ENCODE peak calls at places on chromosomes 6 and 20, in eight cellular contexts. U is tibial artery, O is endothelial cell, F is psoas muscle, Q is BE2C, A is GM13976, R is BJ, M is cardiac muscle cell. N is an unnamed sample.

GRCh38 chr20:56885521-56885920 is 256.4 kb downstream of the TFAP2C start:
- DNase-seq in R (no peak), O (no peak), A (no peak), F (no peak), Q (no peak), U (no peak), M (no peak), N (no peak)

GRCh38 chr6:73666393-73666792 is 12.6 kb upstream of the SLC17A5 start:
- DNase-seq in A (no peak), U (no peak), R (no peak), M (peak), F (no peak), O (no peak), Q (no peak), N (no peak)

GRCh38 chr6:88177961-88178464 is 11.9 kb upstream of the CNR1 start:
- DNase-seq in M (peak), A (peak), F (no peak), O (no peak), Q (no peak), R (no peak), U (no peak), N (peak)

GRCh38 chr6:13635948-13636658 is 21.0 kb downstream of the NOL7 start:
- DNase-seq in U (no peak), Q (no peak), M (no peak), A (no peak), O (no peak), R (no peak), F (no peak), N (peak)

GRCh38 chr20:1154734-1155133 is 30.0 kb downstream of the TMEM74B start:
- DNase-seq in M (no peak), R (no peak), O (no peak), Q (no peak), F (no peak), U (no peak), A (no peak), N (no peak)

GRCh38 chr6:168583126-168583525 is 142.1 kb downstream of the SMOC2 start:
- DNase-seq in F (no peak), Q (no peak), U (peak), R (no peak), M (no peak), A (no peak), O (no peak), N (no peak)

GRCh38 chr20:41249781-41250281 is 67.7 kb downstream of the ZHX3 start:
- DNase-seq in R (no peak), F (no peak), U (no peak), A (no peak), O (peak), Q (peak), M (peak), N (peak)

GRCh38 chr6:162491637-162492036 is 235.9 kb downstream of the PRKN start:
- DNase-seq in Q (no peak), M (no peak), U (no peak), O (no peak), R (no peak), F (no peak), A (no peak), N (no peak)

DNA sequence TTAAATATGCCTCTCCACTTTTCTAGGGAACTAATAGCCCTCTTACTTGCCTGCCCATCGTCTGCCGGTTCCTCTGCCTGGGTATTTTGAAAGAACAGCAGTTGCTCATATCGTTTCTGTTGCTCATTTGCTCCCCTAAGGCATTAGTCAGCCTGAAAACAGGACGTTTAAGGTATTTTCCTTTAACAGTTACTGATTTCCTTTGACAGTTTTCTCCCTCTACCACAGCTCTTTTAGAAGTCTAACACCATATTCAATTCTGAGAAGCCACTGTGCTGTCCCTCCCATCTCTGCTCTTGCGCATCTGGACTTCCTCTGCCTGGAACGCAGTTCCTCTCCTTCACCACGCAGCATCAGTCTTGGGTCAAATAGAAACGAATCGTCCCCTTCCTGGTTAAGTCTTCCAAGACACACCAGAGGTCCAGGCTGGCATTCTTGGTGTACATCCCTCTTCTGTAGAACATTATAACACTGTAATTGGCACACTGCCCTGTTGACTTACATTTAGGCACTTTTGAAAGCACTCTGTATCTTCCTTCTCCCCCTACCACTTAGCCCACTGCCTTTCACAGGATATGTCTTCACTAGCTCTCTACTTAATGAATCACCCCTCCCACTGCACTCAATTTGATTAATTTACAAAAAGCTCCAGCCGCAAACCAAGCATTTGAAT is 141.0 kb upstream of the CARMIL1 start:
- DNase-seq in M (peak), F (peak), R (peak), Q (no peak), A (peak), O (no peak), U (peak), N (peak)
- TF ChIP-seq CTCF in M (peak), F (peak), R (peak), Q (no peak), A (no peak), O (no peak), U (peak), N (peak)

DNA sequence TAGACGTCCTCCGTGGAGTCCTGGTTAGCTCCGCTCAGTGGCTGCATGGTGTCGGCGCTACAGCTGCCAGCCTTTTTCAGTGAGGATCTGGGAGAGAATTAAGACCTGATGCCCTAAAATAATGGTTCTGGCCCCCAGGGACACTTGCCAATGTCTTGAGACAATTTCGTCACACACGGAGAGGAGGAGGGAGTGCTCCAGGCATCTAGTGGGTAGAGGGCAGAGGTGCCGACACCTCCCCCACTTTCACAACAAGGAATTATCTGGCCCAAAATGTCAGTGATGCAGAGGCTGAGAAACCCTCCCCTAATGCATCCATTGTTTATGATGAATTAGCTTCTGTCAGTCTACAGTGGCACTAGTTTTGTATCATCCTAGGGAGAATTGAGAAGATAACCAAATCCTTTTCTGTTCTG is 24.4 kb downstream of the TMEM181 start:
- DNase-seq in M (peak), F (no peak), O (no peak), U (no peak), R (no peak), A (no peak), Q (no peak), N (no peak)
- TF ChIP-seq CTCF in M (no peak), F (no peak), O (no peak), U (no peak), R (no peak), A (no peak), Q (no peak), N (no peak)

DNA sequence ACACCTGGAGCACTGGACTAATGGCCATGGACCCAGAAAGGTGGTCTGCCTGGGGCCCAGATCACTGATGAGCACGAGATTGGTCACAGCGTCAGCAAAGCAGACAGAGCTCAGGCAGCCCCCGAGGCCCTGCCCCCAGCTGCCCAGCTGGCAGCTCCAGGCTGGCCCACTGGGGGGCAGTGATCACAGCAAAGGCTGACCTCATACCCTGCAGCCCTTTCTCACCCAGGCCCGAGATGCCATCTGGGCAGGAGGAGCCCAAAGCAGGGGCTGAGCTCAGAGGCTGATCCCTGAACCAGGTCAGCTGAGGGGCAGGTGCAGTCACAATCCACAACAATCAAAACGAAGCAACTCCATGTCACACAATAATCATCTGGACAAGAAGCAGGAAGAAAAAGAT is 4.1 kb downstream of the MAP1LC3A start:
- DNase-seq in R (no peak), M (peak), O (peak), U (no peak), A (no peak), Q (peak), F (no peak), N (no peak)
- TF ChIP-seq CTCF in R (peak), M (peak), O (peak), U (peak), A (no peak), Q (peak), F (peak), N (no peak)

DNA sequence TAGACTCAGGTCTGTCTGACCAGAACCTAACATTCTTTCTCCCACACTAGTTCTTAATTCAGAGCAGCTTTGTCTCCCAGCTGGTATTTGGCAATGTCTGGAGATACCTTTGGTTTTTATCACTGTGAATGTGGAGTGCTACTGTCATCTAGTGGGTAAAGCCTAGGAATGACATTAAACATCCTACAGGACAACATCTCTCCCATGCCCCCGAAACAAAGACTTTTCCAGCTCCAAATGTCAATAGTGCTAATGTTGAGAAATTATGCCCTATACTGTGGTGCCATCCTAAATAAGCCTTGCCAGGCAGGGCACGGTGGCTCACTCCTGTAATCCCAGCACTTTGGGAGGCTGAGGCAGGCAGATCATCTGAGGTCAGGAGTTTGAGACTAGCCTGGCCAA is 4.2 kb upstream of the TTPAL start:
- DNase-seq in U (no peak), Q (no peak), O (no peak), F (no peak), M (peak), R (peak), A (no peak), N (peak)
- TF ChIP-seq CTCF in U (no peak), Q (peak), O (no peak), F (peak), M (peak), R (peak), A (no peak), N (peak)

GRCh38 chr20:15867017-15867416 is 706.2 kb downstream of the KIF16B start:
- DNase-seq in O (no peak), U (no peak), A (no peak), Q (no peak), F (no peak), R (no peak), M (no peak), N (no peak)

GRCh38 chr20:15865553-15865952 is 707.7 kb downstream of the KIF16B start:
- DNase-seq in A (no peak), R (no peak), O (no peak), F (no peak), M (no peak), Q (no peak), U (no peak), N (no peak)

GRCh38 chr20:15863735-15864134 is 709.5 kb downstream of the KIF16B start:
- DNase-seq in O (no peak), Q (no peak), R (no peak), A (no peak), M (no peak), U (no peak), F (no peak), N (no peak)

GRCh38 chr20:15862178-15862577 is 711.1 kb downstream of the KIF16B start:
- DNase-seq in Q (no peak), F (no peak), R (no peak), U (no peak), A (no peak), O (no peak), M (no peak), N (no peak)

DNA sequence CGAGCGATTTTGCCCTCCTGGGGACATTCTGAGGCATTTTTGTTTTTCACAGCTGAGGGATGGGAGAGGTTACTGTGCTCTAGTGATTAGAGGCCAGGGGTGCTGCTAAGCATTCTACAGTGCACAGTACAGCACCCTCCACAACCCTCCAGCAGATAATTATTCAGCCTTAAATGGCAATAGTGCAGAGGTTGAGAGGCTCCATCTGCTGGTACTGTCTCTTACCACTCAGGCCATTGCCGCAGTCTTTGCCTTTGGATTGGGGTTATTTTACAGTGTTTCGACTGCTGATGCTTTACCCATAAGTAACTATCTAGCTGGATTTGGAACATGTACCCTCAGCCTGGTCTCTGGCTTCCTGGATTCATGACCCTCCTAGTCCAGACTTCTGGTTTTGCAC is 705.3 kb downstream of the KIF16B start:
- DNase-seq in A (no peak), R (no peak), F (no peak), O (no peak), M (no peak), U (no peak), Q (peak), N (no peak)
- TF ChIP-seq CTCF in A (no peak), R (peak), F (no peak), O (no peak), M (no peak), U (no peak), Q (peak), N (no peak)

GRCh38 chr6:57113105-57113504 is 23.1 kb downstream of the ZNF451 start:
- DNase-seq in F (no peak), Q (no peak), U (no peak), A (no peak), O (no peak), M (no peak), R (no peak), N (no peak)

GRCh38 chr6:57108691-57109090 is 18.7 kb downstream of the ZNF451 start:
- DNase-seq in A (peak), O (no peak), M (no peak), F (no peak), U (no peak), Q (no peak), R (no peak), N (no peak)

GRCh38 chr6:57104350-57104749 is 14.4 kb downstream of the ZNF451 start:
- DNase-seq in Q (no peak), F (no peak), A (no peak), U (no peak), O (no peak), M (no peak), R (no peak), N (no peak)

GRCh38 chr6:57106990-57107389 is 17.0 kb downstream of the ZNF451 start:
- DNase-seq in A (no peak), R (no peak), F (no peak), Q (no peak), M (no peak), O (no peak), U (no peak), N (no peak)

DNA sequence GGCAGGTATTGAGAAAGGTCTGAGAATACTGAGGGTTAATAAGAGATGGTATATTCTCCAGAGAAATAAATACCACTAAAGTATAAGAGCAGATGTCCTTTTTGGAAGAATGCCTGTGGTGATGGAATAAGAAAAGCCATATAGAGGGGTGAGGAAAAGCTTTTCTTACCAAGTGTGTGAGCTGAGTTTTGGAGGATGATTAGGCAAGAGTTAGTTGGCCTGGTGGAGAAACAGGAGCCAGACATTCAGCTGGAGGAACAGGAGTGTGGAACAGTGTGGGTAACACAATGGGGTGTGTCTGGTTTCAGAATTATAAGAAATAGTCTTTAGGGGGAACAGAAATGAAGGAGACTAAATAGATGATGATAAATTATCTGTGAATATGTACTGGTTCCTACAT is 19.9 kb downstream of the ZNF451 start:
- DNase-seq in O (no peak), U (no peak), A (no peak), M (peak), F (no peak), R (no peak), Q (no peak), N (peak)
- TF ChIP-seq CTCF in O (no peak), U (no peak), A (no peak), M (no peak), F (no peak), R (no peak), Q (no peak), N (no peak)

GRCh38 chr20:9353180-9353915 is 161.0 kb upstream of the LAMP5 start:
- DNase-seq in U (no peak), A (no peak), R (no peak), M (no peak), O (no peak), F (no peak), Q (no peak), N (no peak)
- TF ChIP-seq CTCF in U (no peak), A (no peak), R (peak), M (peak), O (no peak), F (no peak), Q (peak), N (no peak)

GRCh38 chr6:26521485-26522391 is 16.4 kb upstream of the HMGN4 start:
- DNase-seq in A (peak), M (peak), O (peak), F (peak), U (peak), R (no peak), Q (peak), N (peak)
- TF ChIP-seq CTCF in A (peak), M (peak), O (no peak), F (peak), U (peak), R (peak), Q (no peak), N (no peak)